ENCODE peak calls at places on chromosomes 11 and 22, in four cellular contexts. J is HFFc6; U is naive thymus-derived CD4-positive, alpha-beta T cell; Z is hypothalamus. R is an unnamed sample.

GRCh38 chr11:101686514-101686913 is 102.7 kb upstream of the TRPC6 start:
- DNase-seq in U (no peak), J (no peak), Z (no peak), R (peak)

GRCh38 chr11:119085523-119085878 is 820 bp downstream of the HMBS start:
- DNase-seq in J (no peak), U (no peak), Z (no peak), R (peak)

GRCh38 chr11:1739576-1739975 is 10.8 kb downstream of the IFITM10 start:
- DNase-seq in U (no peak), J (no peak), Z (no peak), R (no peak)

GRCh38 chr11:70577948-70578347 is 179.6 kb downstream of the CTTN start:
- DNase-seq in J (no peak), U (no peak), Z (no peak), R (no peak)

GRCh38 chr11:108224908-108225786 is 2.3 kb downstream of the ATM start:
- DNase-seq in U (no peak), J (no peak), Z (no peak), R (no peak)

GRCh38 chr22:36430863-36431262 is 43.1 kb upstream of the MYH9 start:
- DNase-seq in Z (no peak), J (no peak), U (no peak), R (no peak)

GRCh38 chr22:46866591-46866990 is 104.1 kb downstream of the TBC1D22A start:
- DNase-seq in J (peak), U (no peak), Z (no peak), R (peak)

GRCh38 chr22:40221055-40221414 is 43.3 kb downstream of the TNRC6B start:
- DNase-seq in J (no peak), U (no peak), Z (no peak), R (no peak)

GRCh38 chr22:30876925-30877553 is 91.5 kb downstream of the MORC2 start:
- DNase-seq in U (no peak), Z (no peak), J (no peak), R (no peak)

GRCh38 chr11:119389611-119390254 is 8.2 kb upstream of the USP2 start:
- DNase-seq in U (no peak), J (no peak), Z (no peak), R (no peak)

GRCh38 chr22:48369789-48370507 is 1457.7 kb downstream of the BRD1 start:
- DNase-seq in U (no peak), J (no peak), Z (no peak), R (no peak)

GRCh38 chr11:103700605-103701004 is 335.8 kb upstream of the DDI1 start:
- DNase-seq in Z (no peak), J (peak), U (no peak), R (peak)

GRCh38 chr22:44919691-44920090 is 90.1 kb downstream of the PHF21B start:
- DNase-seq in J (no peak), Z (no peak), U (no peak), R (no peak)

GRCh38 chr11:17256512-17256911 is 20.0 kb upstream of the NUCB2 start:
- DNase-seq in U (no peak), J (peak), Z (no peak), R (peak)

GRCh38 chr11:73285721-73286120 is 13.6 kb downstream of the P2RY6 start:
- DNase-seq in Z (no peak), U (no peak), J (no peak), R (no peak)

GRCh38 chr11:83195176-83195531 is 1.6 kb downstream of the ANKRD42 start:
- DNase-seq in Z (no peak), J (peak), U (no peak), R (peak)

GRCh38 chr11:8247312-8247711 is 16.4 kb downstream of the LMO1 start:
- DNase-seq in U (no peak), Z (no peak), J (no peak), R (no peak)

GRCh38 chr11:27485930-27486773 is 13.6 kb upstream of the LGR4 start:
- DNase-seq in J (peak), Z (no peak), U (no peak), R (peak)

GRCh38 chr22:36352775-36353507 is 34.8 kb downstream of the MYH9 start:
- DNase-seq in J (no peak), U (no peak), Z (no peak), R (no peak)

R was measured in hepatic stellate cell.